ENCODE peak calls at places on chromosomes 11 and 22, in four cellular contexts. P is naive thymus-derived CD4-positive, alpha-beta T cell; W is fibroblast of lung; G is GM23338. K is an unnamed sample. For H3K27me3, the result is how much of the 10 kb centered on the place peaks cover.

GRCh38 chr22:22936190-22936914 is 48.7 kb downstream of the IGLL5 start:
- DNase-seq in P (no peak), W (no peak), G (no peak), K (no peak)

GRCh38 chr11:32473282-32473909 is 38.1 kb upstream of the WT1 start:
- DNase-seq in P (no peak), W (no peak), G (no peak), K (no peak)

GRCh38 chr11:126988655-126989054 is 11.9 kb downstream of the KIRREL3 start:
- DNase-seq in P (no peak), W (no peak), G (no peak), K (no peak)

GRCh38 chr22:36395061-36395849 is 7.5 kb upstream of the MYH9 start:
- DNase-seq in P (no peak), W (no peak), G (peak), K (no peak)

GRCh38 chr22:26174280-26174679 is 5.0 kb downstream of the SEZ6L start:
- DNase-seq in P (no peak), W (no peak), G (peak), K (peak)

GRCh38 chr22:45838257-45838891 is 138.6 kb downstream of the WNT7B start:
- DNase-seq in P (no peak), W (no peak), G (no peak), K (no peak)

GRCh38 chr11:105609832-105610781 is at the start of gene GRIA4:
- DNase-seq in P (no peak), W (peak), G (peak), K (no peak)

GRCh38 chr11:35663408-35663702 is 780 bp downstream of the TRIM44 start:
- DNase-seq in P (no peak), W (no peak), G (no peak), K (no peak)

GRCh38 chr11:65311197-65311631 is 3.5 kb upstream of the CDC42EP2 start:
- DNase-seq in P (no peak), W (no peak), G (no peak), K (peak)

GRCh38 chr11:76652989-76653673 is 17.4 kb downstream of the LRRC32 start:
- DNase-seq in P (no peak), W (no peak), G (no peak), K (no peak)

GRCh38 chr11:4748435-4748834 is 21.3 kb downstream of the OR51F1 start:
- DNase-seq in P (no peak), W (no peak), G (no peak), K (no peak)

GRCh38 chr11:132960273-132960672 is 572.0 kb downstream of the OPCML start:
- DNase-seq in P (no peak), W (no peak), G (no peak), K (no peak)

GRCh38 chr22:41444360-41445170 is 2.0 kb downstream of the TOB2 start:
- DNase-seq in P (peak), W (peak), G (peak), K (peak)

GRCh38 chr22:36467946-36468345 is 13.5 kb downstream of the TXN2 start:
- DNase-seq in P (no peak), W (peak), G (no peak), K (peak)

GRCh38 chr11:33842236-33842915 is 49.5 kb downstream of the LMO2 start:
- DNase-seq in P (no peak), W (no peak), G (peak), K (peak)

GRCh38 chr11:111412293-111412692 is 33.2 kb upstream of the POU2AF1 start:
- DNase-seq in P (no peak), W (no peak), G (no peak), K (no peak)

GRCh38 chr22:36425977-36426523 is 38.3 kb upstream of the MYH9 start:
- DNase-seq in P (no peak), W (no peak), G (peak), K (peak)

GRCh38 chr11:67043572-67044329 is 12.9 kb upstream of the RHOD start:
- DNase-seq in P (no peak), W (peak), G (no peak), K (no peak)

GRCh38 chr22:17973217-17973616 is 51.1 kb downstream of the MICAL3 start:
- DNase-seq in P (no peak), W (no peak), G (no peak), K (no peak)

GRCh38 chr11:16611395-16612233 is 126.8 kb upstream of the C11orf58 start:
- DNase-seq in P (no peak), W (no peak), G (peak), K (no peak)

GRCh38 chr11:1050581-1051355 is 14.2 kb upstream of the MUC6 start:
- DNase-seq in P (peak), W (peak), G (peak), K (peak)

GRCh38 chr22:41619979-41620645 is 731 bp downstream of the DESI1 start:
- DNase-seq in P (peak), W (no peak), G (peak), K (peak)

DNA sequence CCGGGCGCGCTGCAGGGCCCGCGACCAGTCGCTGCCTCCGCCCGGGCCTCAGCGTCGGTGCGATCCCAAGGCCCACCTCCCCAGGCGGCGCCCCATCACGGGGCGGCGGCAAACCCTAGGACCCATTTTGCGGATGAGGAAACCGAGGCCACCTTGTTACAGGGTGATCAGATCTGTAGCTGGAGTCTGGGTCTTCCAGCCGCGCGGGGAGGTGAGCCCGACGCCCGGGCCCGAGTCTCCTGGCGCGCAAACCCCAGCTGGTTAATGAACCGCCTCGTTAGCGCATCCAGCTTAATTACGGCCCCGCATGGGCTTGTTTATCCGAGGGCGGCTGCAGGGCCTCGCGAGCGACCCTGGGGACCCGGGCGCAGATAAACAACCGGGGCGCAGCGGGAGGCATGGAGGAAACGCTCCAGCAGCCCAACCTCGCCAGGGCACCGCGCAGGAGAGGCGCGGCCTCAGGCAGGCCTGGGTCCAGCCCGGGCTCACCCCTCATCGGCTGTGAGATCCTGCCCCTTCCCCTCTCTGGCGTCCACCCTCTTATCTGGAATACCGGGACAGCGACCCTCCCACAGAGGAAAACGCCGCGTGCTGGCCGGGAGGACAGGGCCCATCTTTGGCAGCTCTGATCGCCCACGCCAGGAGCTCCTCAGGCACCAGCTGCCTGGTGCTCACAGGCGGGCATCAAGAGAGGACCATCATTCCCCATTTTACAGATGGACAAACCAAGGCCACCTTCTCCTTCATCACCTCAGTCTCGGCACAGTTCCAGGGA is 14.7 kb downstream of the OTUB1 start:
- DNase-seq in P (no peak), W (no peak), G (peak), K (no peak)
- H3K4me3 ChIP-seq in P (no peak), W (no peak), G (peak), K (no peak)

DNA sequence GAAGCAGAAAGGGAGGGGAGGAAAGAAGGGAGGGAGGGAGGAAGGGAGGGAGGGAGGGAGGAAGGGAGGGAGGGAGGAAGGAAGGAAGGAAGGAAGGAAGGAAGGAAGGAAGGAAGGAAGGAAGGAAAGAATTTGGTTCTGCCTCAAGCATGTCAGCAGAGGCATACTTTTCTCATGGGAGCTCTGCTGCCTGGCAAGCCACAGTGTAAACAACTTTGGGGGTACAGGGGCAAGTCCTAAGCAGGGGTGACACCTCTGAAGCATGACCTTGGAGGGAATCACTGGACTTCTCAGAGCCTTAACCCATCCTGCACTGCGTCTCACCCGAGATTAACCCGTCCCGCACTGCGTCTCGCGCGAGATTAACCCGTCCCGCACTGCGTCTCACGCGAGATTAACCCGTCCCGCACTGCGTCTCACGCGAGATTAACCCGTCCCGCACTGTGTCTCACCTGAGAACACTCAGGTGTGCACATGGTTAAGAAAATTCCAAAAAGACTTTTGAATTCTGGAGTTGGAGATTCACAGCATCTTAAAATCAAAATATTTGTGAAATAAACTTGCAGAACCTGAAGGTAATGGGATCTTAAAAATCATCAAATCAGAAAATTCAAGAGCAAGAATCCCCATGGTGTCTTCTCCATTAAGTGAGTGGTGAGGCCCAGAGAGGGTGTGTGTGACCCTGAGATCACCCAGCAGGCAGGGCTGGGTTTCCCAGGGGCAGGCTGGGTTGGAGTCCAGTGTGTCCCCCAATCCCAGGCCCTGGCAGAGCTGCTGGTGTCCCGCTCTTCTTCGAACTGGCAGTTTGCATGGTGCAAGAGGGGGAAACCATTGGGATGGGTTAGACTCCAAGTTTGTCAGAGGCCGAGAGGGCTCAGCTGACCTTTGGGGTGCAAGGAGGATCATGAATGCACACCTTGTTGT is 190.4 kb downstream of the MN1 start:
- DNase-seq in P (no peak), W (no peak), G (no peak), K (no peak)
- H3K27me3 ChIP-seq in P (under half), W (under half), G (under half), K (under half)

GRCh38 chr11:122165972-122166371 is 50.0 kb upstream of the BLID start:
- DNase-seq in P (no peak), W (no peak), G (no peak), K (no peak)

GRCh38 chr11:122159861-122160260 is 43.8 kb upstream of the BLID start:
- DNase-seq in P (no peak), W (no peak), G (no peak), K (no peak)

GRCh38 chr11:122161191-122161590 is 45.2 kb upstream of the BLID start:
- DNase-seq in P (no peak), W (no peak), G (no peak), K (no peak)

GRCh38 chr11:122162095-122162494 is 46.1 kb upstream of the BLID start:
- DNase-seq in P (no peak), W (no peak), G (no peak), K (no peak)

DNA sequence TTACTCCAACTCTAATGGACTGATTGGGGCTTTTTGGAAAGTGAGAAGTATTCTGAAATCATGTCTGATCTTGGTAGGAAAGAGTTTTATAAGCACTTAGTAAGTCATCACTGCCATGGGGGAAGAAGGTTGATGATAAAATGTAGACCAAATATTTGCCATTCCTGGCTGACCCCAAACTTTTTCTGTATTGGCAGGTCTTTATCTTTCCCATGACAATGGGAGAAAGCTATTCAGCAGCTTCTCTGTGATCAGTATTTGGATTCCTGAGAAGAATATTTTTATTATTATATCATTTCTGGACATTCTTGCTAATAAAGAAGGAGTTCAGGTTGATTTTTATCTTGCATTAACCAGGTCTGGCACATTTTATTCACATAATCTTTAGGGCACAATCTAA is 47.4 kb upstream of the BLID start:
- DNase-seq in P (no peak), W (peak), G (no peak), K (no peak)
- H3K27ac ChIP-seq in P (no peak), W (peak), G (no peak), K (no peak)

DNA sequence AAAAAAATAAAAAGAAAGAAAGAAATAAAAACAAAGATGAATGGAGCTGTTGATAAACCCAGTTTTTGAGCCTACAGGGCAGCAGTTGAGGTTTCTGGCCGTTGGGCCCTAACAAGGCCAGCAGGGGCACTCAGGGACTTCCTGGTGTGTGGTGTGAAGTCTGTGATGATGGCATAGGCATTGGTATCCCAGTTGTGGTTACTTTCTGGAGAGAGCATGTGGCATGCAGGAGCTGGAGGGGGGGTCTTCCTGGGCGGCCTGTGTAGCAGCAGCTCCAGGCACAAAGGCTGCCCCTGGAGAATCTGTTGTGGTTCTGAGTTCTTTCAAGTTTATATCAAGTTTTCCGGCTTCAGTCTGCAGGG is 2.0 kb upstream of the TXNRD2 start:
- DNase-seq in P (no peak), W (peak), G (peak), K (peak)
- H3K4me3 ChIP-seq in P (no peak), W (no peak), G (no peak), K (peak)

GRCh38 chr11:29231586-29231985 is 785.2 kb downstream of the KCNA4 start:
- DNase-seq in P (no peak), W (no peak), G (no peak), K (no peak)
- H3K27me3 ChIP-seq in P (under half), W (under half), G (under half), K (under half)

GRCh38 chr22:50724616-50725015 is 13.4 kb upstream of the ACR start:
- DNase-seq in P (no peak), W (no peak), G (no peak), K (no peak)
- H3K27ac ChIP-seq in P (no peak), W (no peak), G (no peak), K (no peak)

GRCh38 chr11:103380031-103380430 is 270.8 kb downstream of the DYNC2H1 start:
- DNase-seq in P (no peak), W (peak), G (no peak), K (no peak)

GRCh38 chr11:103384652-103385051 is 275.4 kb downstream of the DYNC2H1 start:
- DNase-seq in P (no peak), W (no peak), G (no peak), K (no peak)

GRCh38 chr11:103378931-103379330 is 269.7 kb downstream of the DYNC2H1 start:
- DNase-seq in P (no peak), W (no peak), G (no peak), K (no peak)
- H3K4me3 ChIP-seq in P (no peak), W (no peak), G (no peak), K (no peak)

DNA sequence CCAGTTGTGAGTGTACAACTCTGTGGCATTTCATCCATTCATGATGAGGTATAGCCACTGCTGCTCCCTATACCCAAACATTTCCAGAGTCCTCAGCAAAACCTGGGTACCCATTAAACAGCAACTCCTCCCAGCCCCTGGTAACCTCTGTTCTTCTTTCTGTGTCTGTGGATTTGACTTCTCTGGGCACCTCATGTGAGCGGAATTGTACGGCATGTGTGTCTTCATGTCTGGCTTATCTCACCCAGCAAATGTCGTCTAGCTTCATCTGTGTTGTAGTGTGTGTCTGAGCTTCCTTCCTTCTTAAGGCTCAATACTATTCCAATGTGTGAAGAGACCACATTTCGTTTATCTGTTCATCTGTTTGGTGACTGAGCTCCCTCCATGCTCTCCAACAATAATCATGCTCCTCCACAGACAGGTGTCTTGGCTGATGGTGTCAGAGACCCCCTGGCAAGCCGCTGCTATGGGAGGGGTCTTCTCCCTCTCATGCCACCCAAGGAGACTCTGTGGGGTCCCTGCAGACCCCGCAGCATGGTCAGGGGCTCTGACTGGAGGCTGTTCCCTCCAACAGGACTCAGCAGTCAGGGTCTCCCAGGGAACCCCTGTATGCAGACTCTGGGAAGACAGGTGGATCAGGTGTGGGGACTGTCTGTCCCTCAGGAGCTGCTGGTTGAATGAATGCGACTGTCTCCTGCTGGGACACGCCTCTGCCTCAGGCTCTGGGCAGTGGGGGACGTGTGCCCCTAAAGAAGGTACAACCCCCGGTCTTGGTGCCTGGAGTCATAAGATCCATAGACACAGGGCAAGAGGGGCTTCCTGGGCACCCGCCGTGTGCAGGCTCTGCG is 52.7 kb downstream of the SMIM38 start:
- DNase-seq in P (no peak), W (no peak), G (no peak), K (no peak)
- H3K27me3 ChIP-seq in P (under half), W (under half), G (under half), K (under half)

GRCh38 chr11:44575962-44576361 is 10.5 kb downstream of the CD82 start:
- DNase-seq in P (no peak), W (no peak), G (no peak), K (no peak)
- H3K27ac ChIP-seq in P (no peak), W (no peak), G (no peak), K (no peak)

GRCh38 chr22:40028098-40028425 is 33.3 kb downstream of the FAM83F start:
- DNase-seq in P (no peak), W (no peak), G (no peak), K (no peak)
- H3K4me3 ChIP-seq in P (no peak), W (no peak), G (no peak), K (no peak)

K was measured in SJCRH30.